ENCODE peak calls at places on chromosome 12, in ten cellular contexts. O is ascending aorta; V is astrocyte; T is endothelial cell of umbilical vein; N is heart right ventricle; K is PC-3; Y is lung; D is aorta; M is CD4-positive, alpha-beta T cell; I is A549. E is an unnamed sample.

GRCh38 chr12:6551063-6551461 is 4.8 kb downstream of the IFFO1 start:
- DNase-seq in O (peak; percentile 65), V (no peak), T (no peak), N (peak; percentile 67), K (no peak), Y (no peak), D (peak; percentile 93), M (no peak), I (no peak), E (peak; percentile 81)

GRCh38 chr12:90102957-90103652 is 394.5 kb upstream of the ATP2B1 start:
- DNase-seq in O (no peak), V (peak; percentile 26), T (peak; percentile 63), N (no peak), K (peak; percentile 61), Y (no peak), D (no peak), M (no peak), I (peak; percentile 18), E (no peak)

GRCh38 chr12:51721281-51721940 is 127.1 kb downstream of the FIGNL2 start:
- DNase-seq in O (no peak), V (peak; percentile 29), T (no peak), N (peak; percentile 7), K (no peak), Y (peak; percentile 30), D (peak; percentile 87), M (peak; percentile 59), I (no peak), E (no peak)

GRCh38 chr12:116516657-116517056 is 42.5 kb upstream of the MAP1LC3B2 start:
- DNase-seq in O (no peak), V (no peak), T (no peak), N (no peak), K (no peak), Y (no peak), D (no peak), M (no peak), I (no peak), E (no peak)

GRCh38 chr12:102527256-102527720 is 46.9 kb upstream of the IGF1 start:
- DNase-seq in O (no peak), V (peak; percentile 76), T (no peak), N (no peak), K (no peak), Y (no peak), D (no peak), M (no peak), I (no peak), E (no peak)

GRCh38 chr12:57889541-57889989 is 43.0 kb upstream of the CTDSP2 start:
- DNase-seq in O (peak; percentile 84), V (peak; percentile 88), T (peak; percentile 40), N (peak; percentile 92), K (no peak), Y (peak; percentile 71), D (peak; percentile 93), M (no peak), I (no peak), E (peak; percentile 86)

GRCh38 chr12:52895726-52896189 is 9.1 kb downstream of the KRT8 start:
- DNase-seq in O (no peak), V (no peak), T (no peak), N (no peak), K (no peak), Y (no peak), D (no peak), M (no peak), I (no peak), E (no peak)

GRCh38 chr12:57111046-57111698 is at the start of gene STAT6:
- DNase-seq in O (peak; percentile 80), V (peak; percentile 67), T (peak; percentile 79), N (peak; percentile 89), K (peak; percentile 59), Y (peak; percentile 89), D (peak; percentile 90), M (peak; percentile 80), I (peak; percentile 67), E (peak; percentile 93)

GRCh38 chr12:32025906-32026305 is 66.7 kb downstream of the RESF1 start:
- DNase-seq in O (no peak), V (no peak), T (no peak), N (no peak), K (no peak), Y (no peak), D (no peak), M (peak; percentile 38), I (no peak), E (no peak)

GRCh38 chr12:10974965-10975364 is 11.7 kb downstream of the TAS2R50 start:
- DNase-seq in O (no peak), V (no peak), T (no peak), N (no peak), K (no peak), Y (no peak), D (no peak), M (no peak), I (no peak), E (no peak)

GRCh38 chr12:114661245-114661644 is 22.7 kb downstream of the TBX3 start:
- DNase-seq in O (no peak), V (no peak), T (no peak), N (no peak), K (no peak), Y (no peak), D (no peak), M (no peak), I (no peak), E (no peak)

GRCh38 chr12:8077207-8077606 is 4.9 kb upstream of the NECAP1 start:
- DNase-seq in O (no peak), V (peak; percentile 40), T (peak; percentile 74), N (no peak), K (peak; percentile 65), Y (no peak), D (no peak), M (no peak), I (no peak), E (no peak)

GRCh38 chr12:104138747-104139186 is 757 bp upstream of the NFYB start:
- DNase-seq in O (no peak), V (no peak), T (no peak), N (no peak), K (no peak), Y (peak; percentile 28), D (no peak), M (no peak), I (no peak), E (peak; percentile 70)

GRCh38 chr12:31220633-31221565 is 105.1 kb downstream of the SINHCAF start:
- DNase-seq in O (no peak), V (peak; percentile 13), T (no peak), N (no peak), K (no peak), Y (no peak), D (no peak), M (no peak), I (no peak), E (no peak)

GRCh38 chr12:81274619-81275018 is 196.7 kb downstream of the ACSS3 start:
- DNase-seq in O (no peak), V (peak; percentile 43), T (peak; percentile 22), N (no peak), K (no peak), Y (no peak), D (no peak), M (no peak), I (no peak), E (no peak)

GRCh38 chr12:19842116-19842515 is 402.8 kb downstream of the AEBP2 start:
- DNase-seq in O (no peak), V (no peak), T (no peak), N (no peak), K (no peak), Y (no peak), D (no peak), M (no peak), I (no peak), E (no peak)

GRCh38 chr12:100824476-100824875 is 29.9 kb downstream of the ANO4 start:
- DNase-seq in O (no peak), V (no peak), T (peak; percentile 4), N (no peak), K (no peak), Y (no peak), D (no peak), M (no peak), I (no peak), E (no peak)

GRCh38 chr12:130127527-130127908 is 34.7 kb upstream of the FZD10 start:
- DNase-seq in O (no peak), V (no peak), T (no peak), N (peak; percentile 46), K (no peak), Y (peak; percentile 32), D (no peak), M (no peak), I (no peak), E (peak; percentile 71)
- H3K9me3 ChIP-seq in O (no peaks in the 10 kb centered on the region), V (peaks cover 8% of the 10 kb centered on the region), T (peaks cover 12% of the 10 kb centered on the region), N (peaks cover 8% of the 10 kb centered on the region), K (no peaks in the 10 kb centered on the region), Y (peaks cover 5% of the 10 kb centered on the region), D (no peaks in the 10 kb centered on the region), M (no peaks in the 10 kb centered on the region), I (no peaks in the 10 kb centered on the region), E (no peaks in the 10 kb centered on the region)

DNA sequence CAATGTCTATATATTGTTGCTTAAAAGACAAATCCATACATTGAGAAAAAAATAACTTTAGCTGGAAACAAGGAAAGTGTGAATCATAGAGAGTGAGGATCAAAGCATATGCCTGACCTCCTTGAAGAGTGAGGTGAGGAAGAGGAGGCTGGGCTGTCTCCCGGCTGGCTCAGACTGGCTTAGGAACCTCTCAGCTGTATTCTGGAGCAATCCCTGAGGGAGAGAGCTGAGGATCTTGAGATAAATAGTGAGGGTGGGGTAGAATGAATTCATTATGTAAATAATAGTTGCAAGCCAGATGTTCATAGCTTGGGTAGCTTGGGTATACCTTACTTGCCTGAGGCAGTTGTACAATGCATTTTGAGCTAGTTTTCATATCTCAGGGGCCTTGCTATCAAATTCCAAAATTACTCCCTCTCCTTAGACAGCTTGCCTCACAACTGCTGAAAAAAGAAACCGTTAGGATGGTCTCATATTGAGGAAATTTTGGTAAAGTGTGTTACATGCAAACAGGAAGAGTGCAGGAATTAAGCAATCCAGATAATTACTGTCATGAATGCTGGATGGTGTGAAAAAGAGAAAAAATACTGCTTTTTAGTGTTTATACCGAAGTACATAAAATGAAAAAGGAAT is 30.5 kb upstream of the SLC15A5 start:
- DNase-seq in O (no peak), V (no peak), T (no peak), N (no peak), K (no peak), Y (no peak), D (no peak), M (no peak), I (no peak), E (no peak)
- H3K27ac ChIP-seq in O (no peak overlapping the region), V (no peak overlapping the region), T (no peak overlapping the region), N (no peak overlapping the region), K (no peak overlapping the region), Y (no peak overlapping the region), D (no peak overlapping the region), M (no peak overlapping the region), I (no peak overlapping the region), E (no peak overlapping the region)

DNA sequence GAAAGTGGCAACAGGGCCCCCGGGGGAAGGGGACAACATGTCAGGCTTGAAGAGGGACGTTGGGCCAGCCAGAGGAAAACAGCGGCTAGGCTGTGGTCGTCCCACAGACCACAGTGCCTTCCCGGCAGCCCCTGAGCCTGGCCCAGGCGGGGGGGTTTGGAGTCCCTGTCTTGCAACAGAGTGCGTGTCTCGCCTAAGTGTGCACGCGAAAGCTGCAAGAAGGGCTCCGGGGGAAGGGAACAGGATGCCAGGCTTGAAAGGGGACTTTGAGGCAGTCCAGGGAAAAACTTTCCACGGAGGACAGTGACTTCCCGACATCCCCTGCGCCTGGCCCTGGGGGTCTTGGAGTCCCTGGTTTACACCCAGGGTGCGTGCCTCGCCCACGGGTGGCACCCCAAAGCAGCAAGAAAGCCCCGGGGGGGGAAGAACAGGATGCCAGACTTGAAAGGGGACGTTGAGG is 157.5 kb upstream of the ALG10B start:
- DNase-seq in O (no peak), V (no peak), T (no peak), N (no peak), K (no peak), Y (no peak), D (peak; percentile 69), M (no peak), I (no peak), E (no peak)
- H3K9me3 ChIP-seq in O (no peaks in the 10 kb centered on the region), V (peaks cover 5% of the 10 kb centered on the region), T (peaks cover 5% of the 10 kb centered on the region), N (no peaks in the 10 kb centered on the region), K (no peaks in the 10 kb centered on the region), Y (peaks cover 11% of the 10 kb centered on the region), D (no peaks in the 10 kb centered on the region), M (no peaks in the 10 kb centered on the region), I (no peaks in the 10 kb centered on the region), E (peaks cover 10% of the 10 kb centered on the region)

GRCh38 chr12:66898700-66899469 is 220.0 kb upstream of the GRIP1 start:
- DNase-seq in O (no peak), V (no peak), T (no peak), N (no peak), K (no peak), Y (no peak), D (no peak), M (no peak), I (no peak), E (no peak)
- H3K27ac ChIP-seq in O (no peak overlapping the region), V (no peak overlapping the region), T (no peak overlapping the region), N (no peak overlapping the region), K (no peak overlapping the region), Y (no peak overlapping the region), D (no peak overlapping the region), M (no peak overlapping the region), I (no peak overlapping the region), E (no peak overlapping the region)